ENCODE peak calls at places on chromosomes 13 and 19, in ten cellular contexts. One of them, this sample, is unnamed.
A peak's percentile ranks its signal among the peaks of the same experiment; 100 is the strongest.

GRCh38 chr19:35120492-35120891 is 4.9 kb downstream of the FXYD3 start:
- DNase-seq in stimulated activated naive B cell treated with anti-CD40 and anti-IgM and Interleukin-4, amounts not matched to agents 10 μg/mL and 1 μg/mL and 100 μg/mL, for 72 hours: peak; percentile 45
- DNase-seq in AG20443: peak; percentile 82
- DNase-seq in hypothalamus: no peak
- DNase-seq in stimulated activated CD8-positive, alpha-beta memory T cell treated with anti-CD3 and anti-CD28 coated beads, Interleukin-4, amount 100 ng/mL, for 4 hours: no peak
- DNase-seq in cardiac muscle cell: peak; percentile 29
- DNase-seq in caudate nucleus: no peak
- DNase-seq in occipital lobe: peak; percentile 37
- DNase-seq in NCI-H1092: no peak
- DNase-seq in stimulated activated CD4-positive, alpha-beta T cell treated with anti-CD3 and anti-CD28 coated beads, Interleukin-12 subunit alpha, Interleukin-12 subunit beta, amount 100 ng/mL, for 48 hours: no peak
- DNase-seq in this sample: no peak

GRCh38 chr13:85538957-85539356 is 260.3 kb downstream of the SLITRK6 start:
- DNase-seq in hypothalamus: no peak
- DNase-seq in stimulated activated CD4-positive, alpha-beta T cell treated with anti-CD3 and anti-CD28 coated beads, Interleukin-12 subunit alpha, Interleukin-12 subunit beta, amount 100 ng/mL, for 48 hours: no peak
- DNase-seq in caudate nucleus: no peak
- DNase-seq in cardiac muscle cell: no peak
- DNase-seq in stimulated activated CD8-positive, alpha-beta memory T cell treated with anti-CD3 and anti-CD28 coated beads, Interleukin-4, amount 100 ng/mL, for 4 hours: no peak
- DNase-seq in AG20443: no peak
- DNase-seq in NCI-H1092: no peak
- DNase-seq in stimulated activated naive B cell treated with anti-CD40 and anti-IgM and Interleukin-4, amounts not matched to agents 10 μg/mL and 1 μg/mL and 100 μg/mL, for 72 hours: no peak
- DNase-seq in occipital lobe: no peak
- DNase-seq in this sample: no peak

GRCh38 chr19:1528596-1529429 is 4.9 kb downstream of the PLK5 start:
- DNase-seq in cardiac muscle cell: no peak
- DNase-seq in occipital lobe: no peak
- DNase-seq in stimulated activated CD8-positive, alpha-beta memory T cell treated with anti-CD3 and anti-CD28 coated beads, Interleukin-4, amount 100 ng/mL, for 4 hours: no peak
- DNase-seq in stimulated activated naive B cell treated with anti-CD40 and anti-IgM and Interleukin-4, amounts not matched to agents 10 μg/mL and 1 μg/mL and 100 μg/mL, for 72 hours: no peak
- DNase-seq in stimulated activated CD4-positive, alpha-beta T cell treated with anti-CD3 and anti-CD28 coated beads, Interleukin-12 subunit alpha, Interleukin-12 subunit beta, amount 100 ng/mL, for 48 hours: no peak
- DNase-seq in hypothalamus: no peak
- DNase-seq in NCI-H1092: no peak
- DNase-seq in caudate nucleus: no peak
- DNase-seq in AG20443: no peak
- DNase-seq in this sample: no peak

GRCh38 chr13:108917581-108917980 is 288.2 kb downstream of the MYO16 start:
- DNase-seq in AG20443: peak; percentile 37
- DNase-seq in stimulated activated naive B cell treated with anti-CD40 and anti-IgM and Interleukin-4, amounts not matched to agents 10 μg/mL and 1 μg/mL and 100 μg/mL, for 72 hours: no peak
- DNase-seq in stimulated activated CD4-positive, alpha-beta T cell treated with anti-CD3 and anti-CD28 coated beads, Interleukin-12 subunit alpha, Interleukin-12 subunit beta, amount 100 ng/mL, for 48 hours: no peak
- DNase-seq in NCI-H1092: no peak
- DNase-seq in occipital lobe: no peak
- DNase-seq in cardiac muscle cell: peak; percentile 70
- DNase-seq in caudate nucleus: no peak
- DNase-seq in hypothalamus: no peak
- DNase-seq in stimulated activated CD8-positive, alpha-beta memory T cell treated with anti-CD3 and anti-CD28 coated beads, Interleukin-4, amount 100 ng/mL, for 4 hours: no peak
- DNase-seq in this sample: no peak

GRCh38 chr13:29562762-29563161 is 32.7 kb downstream of the SLC7A1 start:
- DNase-seq in NCI-H1092: no peak
- DNase-seq in caudate nucleus: no peak
- DNase-seq in occipital lobe: no peak
- DNase-seq in hypothalamus: no peak
- DNase-seq in cardiac muscle cell: no peak
- DNase-seq in stimulated activated naive B cell treated with anti-CD40 and anti-IgM and Interleukin-4, amounts not matched to agents 10 μg/mL and 1 μg/mL and 100 μg/mL, for 72 hours: no peak
- DNase-seq in AG20443: no peak
- DNase-seq in stimulated activated CD8-positive, alpha-beta memory T cell treated with anti-CD3 and anti-CD28 coated beads, Interleukin-4, amount 100 ng/mL, for 4 hours: no peak
- DNase-seq in stimulated activated CD4-positive, alpha-beta T cell treated with anti-CD3 and anti-CD28 coated beads, Interleukin-12 subunit alpha, Interleukin-12 subunit beta, amount 100 ng/mL, for 48 hours: no peak
- DNase-seq in this sample: no peak

GRCh38 chr13:106152047-106152446 is 383.4 kb downstream of the EFNB2 start:
- DNase-seq in stimulated activated naive B cell treated with anti-CD40 and anti-IgM and Interleukin-4, amounts not matched to agents 10 μg/mL and 1 μg/mL and 100 μg/mL, for 72 hours: no peak
- DNase-seq in NCI-H1092: no peak
- DNase-seq in cardiac muscle cell: no peak
- DNase-seq in occipital lobe: no peak
- DNase-seq in caudate nucleus: no peak
- DNase-seq in hypothalamus: no peak
- DNase-seq in AG20443: no peak
- DNase-seq in stimulated activated CD8-positive, alpha-beta memory T cell treated with anti-CD3 and anti-CD28 coated beads, Interleukin-4, amount 100 ng/mL, for 4 hours: no peak
- DNase-seq in stimulated activated CD4-positive, alpha-beta T cell treated with anti-CD3 and anti-CD28 coated beads, Interleukin-12 subunit alpha, Interleukin-12 subunit beta, amount 100 ng/mL, for 48 hours: no peak
- DNase-seq in this sample: no peak

GRCh38 chr19:34104099-34104498 is 68.2 kb upstream of the LSM14A start:
- DNase-seq in cardiac muscle cell: no peak
- DNase-seq in occipital lobe: no peak
- DNase-seq in stimulated activated CD8-positive, alpha-beta memory T cell treated with anti-CD3 and anti-CD28 coated beads, Interleukin-4, amount 100 ng/mL, for 4 hours: no peak
- DNase-seq in AG20443: no peak
- DNase-seq in hypothalamus: no peak
- DNase-seq in stimulated activated CD4-positive, alpha-beta T cell treated with anti-CD3 and anti-CD28 coated beads, Interleukin-12 subunit alpha, Interleukin-12 subunit beta, amount 100 ng/mL, for 48 hours: no peak
- DNase-seq in caudate nucleus: no peak
- DNase-seq in NCI-H1092: no peak
- DNase-seq in stimulated activated naive B cell treated with anti-CD40 and anti-IgM and Interleukin-4, amounts not matched to agents 10 μg/mL and 1 μg/mL and 100 μg/mL, for 72 hours: no peak
- DNase-seq in this sample: no peak

GRCh38 chr13:100976993-100977392 is 302.4 kb upstream of the TMTC4 start:
- DNase-seq in occipital lobe: no peak
- DNase-seq in stimulated activated CD8-positive, alpha-beta memory T cell treated with anti-CD3 and anti-CD28 coated beads, Interleukin-4, amount 100 ng/mL, for 4 hours: no peak
- DNase-seq in hypothalamus: no peak
- DNase-seq in AG20443: no peak
- DNase-seq in stimulated activated naive B cell treated with anti-CD40 and anti-IgM and Interleukin-4, amounts not matched to agents 10 μg/mL and 1 μg/mL and 100 μg/mL, for 72 hours: no peak
- DNase-seq in cardiac muscle cell: no peak
- DNase-seq in stimulated activated CD4-positive, alpha-beta T cell treated with anti-CD3 and anti-CD28 coated beads, Interleukin-12 subunit alpha, Interleukin-12 subunit beta, amount 100 ng/mL, for 48 hours: no peak
- DNase-seq in NCI-H1092: no peak
- DNase-seq in caudate nucleus: no peak
- DNase-seq in this sample: no peak

GRCh38 chr13:101941095-101941777 is 460.6 kb downstream of the FGF14 start:
- DNase-seq in NCI-H1092: no peak
- DNase-seq in stimulated activated naive B cell treated with anti-CD40 and anti-IgM and Interleukin-4, amounts not matched to agents 10 μg/mL and 1 μg/mL and 100 μg/mL, for 72 hours: no peak
- DNase-seq in stimulated activated CD4-positive, alpha-beta T cell treated with anti-CD3 and anti-CD28 coated beads, Interleukin-12 subunit alpha, Interleukin-12 subunit beta, amount 100 ng/mL, for 48 hours: no peak
- DNase-seq in occipital lobe: no peak
- DNase-seq in stimulated activated CD8-positive, alpha-beta memory T cell treated with anti-CD3 and anti-CD28 coated beads, Interleukin-4, amount 100 ng/mL, for 4 hours: no peak
- DNase-seq in AG20443: no peak
- DNase-seq in cardiac muscle cell: no peak
- DNase-seq in hypothalamus: no peak
- DNase-seq in caudate nucleus: no peak
- DNase-seq in this sample: no peak

GRCh38 chr13:26983533-26984315 is 187.9 kb downstream of the USP12 start:
- DNase-seq in stimulated activated CD4-positive, alpha-beta T cell treated with anti-CD3 and anti-CD28 coated beads, Interleukin-12 subunit alpha, Interleukin-12 subunit beta, amount 100 ng/mL, for 48 hours: no peak
- DNase-seq in hypothalamus: no peak
- DNase-seq in occipital lobe: no peak
- DNase-seq in AG20443: no peak
- DNase-seq in stimulated activated CD8-positive, alpha-beta memory T cell treated with anti-CD3 and anti-CD28 coated beads, Interleukin-4, amount 100 ng/mL, for 4 hours: no peak
- DNase-seq in caudate nucleus: no peak
- DNase-seq in cardiac muscle cell: no peak
- DNase-seq in NCI-H1092: no peak
- DNase-seq in stimulated activated naive B cell treated with anti-CD40 and anti-IgM and Interleukin-4, amounts not matched to agents 10 μg/mL and 1 μg/mL and 100 μg/mL, for 72 hours: no peak
- DNase-seq in this sample: no peak

GRCh38 chr13:31200636-31200970 is 828 bp downstream of the B3GLCT start:
- DNase-seq in occipital lobe: no peak
- DNase-seq in NCI-H1092: no peak
- DNase-seq in AG20443: no peak
- DNase-seq in stimulated activated naive B cell treated with anti-CD40 and anti-IgM and Interleukin-4, amounts not matched to agents 10 μg/mL and 1 μg/mL and 100 μg/mL, for 72 hours: peak; percentile 39
- DNase-seq in stimulated activated CD8-positive, alpha-beta memory T cell treated with anti-CD3 and anti-CD28 coated beads, Interleukin-4, amount 100 ng/mL, for 4 hours: peak; percentile 8
- DNase-seq in caudate nucleus: no peak
- DNase-seq in cardiac muscle cell: no peak
- DNase-seq in hypothalamus: peak; percentile 44
- DNase-seq in stimulated activated CD4-positive, alpha-beta T cell treated with anti-CD3 and anti-CD28 coated beads, Interleukin-12 subunit alpha, Interleukin-12 subunit beta, amount 100 ng/mL, for 48 hours: no peak
- DNase-seq in this sample: no peak

GRCh38 chr13:71964491-71965108 is 97.6 kb upstream of the DACH1 start:
- DNase-seq in stimulated activated CD4-positive, alpha-beta T cell treated with anti-CD3 and anti-CD28 coated beads, Interleukin-12 subunit alpha, Interleukin-12 subunit beta, amount 100 ng/mL, for 48 hours: no peak
- DNase-seq in caudate nucleus: no peak
- DNase-seq in stimulated activated CD8-positive, alpha-beta memory T cell treated with anti-CD3 and anti-CD28 coated beads, Interleukin-4, amount 100 ng/mL, for 4 hours: no peak
- DNase-seq in cardiac muscle cell: no peak
- DNase-seq in AG20443: no peak
- DNase-seq in hypothalamus: no peak
- DNase-seq in occipital lobe: no peak
- DNase-seq in stimulated activated naive B cell treated with anti-CD40 and anti-IgM and Interleukin-4, amounts not matched to agents 10 μg/mL and 1 μg/mL and 100 μg/mL, for 72 hours: no peak
- DNase-seq in NCI-H1092: no peak
- DNase-seq in this sample: no peak

GRCh38 chr19:19632661-19633060 is 4.6 kb upstream of the LPAR2 start:
- DNase-seq in cardiac muscle cell: no peak
- DNase-seq in AG20443: no peak
- DNase-seq in hypothalamus: no peak
- DNase-seq in stimulated activated CD4-positive, alpha-beta T cell treated with anti-CD3 and anti-CD28 coated beads, Interleukin-12 subunit alpha, Interleukin-12 subunit beta, amount 100 ng/mL, for 48 hours: no peak
- DNase-seq in NCI-H1092: no peak
- DNase-seq in stimulated activated CD8-positive, alpha-beta memory T cell treated with anti-CD3 and anti-CD28 coated beads, Interleukin-4, amount 100 ng/mL, for 4 hours: no peak
- DNase-seq in stimulated activated naive B cell treated with anti-CD40 and anti-IgM and Interleukin-4, amounts not matched to agents 10 μg/mL and 1 μg/mL and 100 μg/mL, for 72 hours: no peak
- DNase-seq in caudate nucleus: no peak
- DNase-seq in occipital lobe: no peak
- DNase-seq in this sample: no peak

GRCh38 chr13:90883592-90883991 is 463.9 kb upstream of the MIR17HG start:
- DNase-seq in stimulated activated naive B cell treated with anti-CD40 and anti-IgM and Interleukin-4, amounts not matched to agents 10 μg/mL and 1 μg/mL and 100 μg/mL, for 72 hours: no peak
- DNase-seq in occipital lobe: no peak
- DNase-seq in caudate nucleus: no peak
- DNase-seq in hypothalamus: no peak
- DNase-seq in stimulated activated CD4-positive, alpha-beta T cell treated with anti-CD3 and anti-CD28 coated beads, Interleukin-12 subunit alpha, Interleukin-12 subunit beta, amount 100 ng/mL, for 48 hours: no peak
- DNase-seq in AG20443: no peak
- DNase-seq in NCI-H1092: no peak
- DNase-seq in cardiac muscle cell: no peak
- DNase-seq in stimulated activated CD8-positive, alpha-beta memory T cell treated with anti-CD3 and anti-CD28 coated beads, Interleukin-4, amount 100 ng/mL, for 4 hours: no peak
- DNase-seq in this sample: no peak

GRCh38 chr19:37655689-37656491 is 625 bp upstream of the ZFP30 start:
- DNase-seq in stimulated activated CD8-positive, alpha-beta memory T cell treated with anti-CD3 and anti-CD28 coated beads, Interleukin-4, amount 100 ng/mL, for 4 hours: peak; percentile 65
- DNase-seq in occipital lobe: peak; percentile 83
- DNase-seq in hypothalamus: peak; percentile 83
- DNase-seq in NCI-H1092: peak; percentile 78
- DNase-seq in AG20443: peak; percentile 93
- DNase-seq in caudate nucleus: peak; percentile 88
- DNase-seq in stimulated activated CD4-positive, alpha-beta T cell treated with anti-CD3 and anti-CD28 coated beads, Interleukin-12 subunit alpha, Interleukin-12 subunit beta, amount 100 ng/mL, for 48 hours: peak; percentile 65
- DNase-seq in cardiac muscle cell: peak; percentile 86
- DNase-seq in stimulated activated naive B cell treated with anti-CD40 and anti-IgM and Interleukin-4, amounts not matched to agents 10 μg/mL and 1 μg/mL and 100 μg/mL, for 72 hours: peak; percentile 83
- DNase-seq in this sample: peak; percentile 42

GRCh38 chr19:6056801-6057650 is 53.3 kb downstream of the RFX2 start:
- DNase-seq in cardiac muscle cell: peak; percentile 95
- DNase-seq in AG20443: peak; percentile 87
- DNase-seq in stimulated activated CD8-positive, alpha-beta memory T cell treated with anti-CD3 and anti-CD28 coated beads, Interleukin-4, amount 100 ng/mL, for 4 hours: no peak
- DNase-seq in NCI-H1092: peak; percentile 37
- DNase-seq in stimulated activated naive B cell treated with anti-CD40 and anti-IgM and Interleukin-4, amounts not matched to agents 10 μg/mL and 1 μg/mL and 100 μg/mL, for 72 hours: no peak
- DNase-seq in caudate nucleus: peak; percentile 48
- DNase-seq in stimulated activated CD4-positive, alpha-beta T cell treated with anti-CD3 and anti-CD28 coated beads, Interleukin-12 subunit alpha, Interleukin-12 subunit beta, amount 100 ng/mL, for 48 hours: no peak
- DNase-seq in occipital lobe: peak; percentile 31
- DNase-seq in hypothalamus: peak; percentile 70
- DNase-seq in this sample: no peak

GRCh38 chr13:41054212-41054877 is 7.0 kb upstream of the WBP4 start:
- DNase-seq in cardiac muscle cell: peak; percentile 64
- DNase-seq in occipital lobe: no peak
- DNase-seq in stimulated activated naive B cell treated with anti-CD40 and anti-IgM and Interleukin-4, amounts not matched to agents 10 μg/mL and 1 μg/mL and 100 μg/mL, for 72 hours: no peak
- DNase-seq in stimulated activated CD8-positive, alpha-beta memory T cell treated with anti-CD3 and anti-CD28 coated beads, Interleukin-4, amount 100 ng/mL, for 4 hours: no peak
- DNase-seq in caudate nucleus: no peak
- DNase-seq in stimulated activated CD4-positive, alpha-beta T cell treated with anti-CD3 and anti-CD28 coated beads, Interleukin-12 subunit alpha, Interleukin-12 subunit beta, amount 100 ng/mL, for 48 hours: no peak
- DNase-seq in hypothalamus: no peak
- DNase-seq in AG20443: peak; percentile 12
- DNase-seq in NCI-H1092: no peak
- DNase-seq in this sample: no peak

GRCh38 chr13:113636266-113636963 is 21.6 kb downstream of the ATP4B start:
- DNase-seq in cardiac muscle cell: no peak
- DNase-seq in stimulated activated CD4-positive, alpha-beta T cell treated with anti-CD3 and anti-CD28 coated beads, Interleukin-12 subunit alpha, Interleukin-12 subunit beta, amount 100 ng/mL, for 48 hours: no peak
- DNase-seq in AG20443: no peak
- DNase-seq in NCI-H1092: no peak
- DNase-seq in occipital lobe: no peak
- DNase-seq in caudate nucleus: no peak
- DNase-seq in stimulated activated naive B cell treated with anti-CD40 and anti-IgM and Interleukin-4, amounts not matched to agents 10 μg/mL and 1 μg/mL and 100 μg/mL, for 72 hours: no peak
- DNase-seq in stimulated activated CD8-positive, alpha-beta memory T cell treated with anti-CD3 and anti-CD28 coated beads, Interleukin-4, amount 100 ng/mL, for 4 hours: no peak
- DNase-seq in hypothalamus: no peak
- DNase-seq in this sample: no peak

GRCh38 chr19:33385956-33386355 is 12.4 kb downstream of the CEBPG start:
- DNase-seq in stimulated activated naive B cell treated with anti-CD40 and anti-IgM and Interleukin-4, amounts not matched to agents 10 μg/mL and 1 μg/mL and 100 μg/mL, for 72 hours: no peak
- DNase-seq in hypothalamus: peak; percentile 26
- DNase-seq in stimulated activated CD4-positive, alpha-beta T cell treated with anti-CD3 and anti-CD28 coated beads, Interleukin-12 subunit alpha, Interleukin-12 subunit beta, amount 100 ng/mL, for 48 hours: no peak
- DNase-seq in AG20443: no peak
- DNase-seq in occipital lobe: peak; percentile 41
- DNase-seq in NCI-H1092: peak; percentile 25
- DNase-seq in caudate nucleus: no peak
- DNase-seq in cardiac muscle cell: no peak
- DNase-seq in stimulated activated CD8-positive, alpha-beta memory T cell treated with anti-CD3 and anti-CD28 coated beads, Interleukin-4, amount 100 ng/mL, for 4 hours: no peak
- DNase-seq in this sample: no peak

GRCh38 chr19:42246869-42247630 is 4.6 kb upstream of the GSK3A start:
- DNase-seq in stimulated activated CD8-positive, alpha-beta memory T cell treated with anti-CD3 and anti-CD28 coated beads, Interleukin-4, amount 100 ng/mL, for 4 hours: no peak
- DNase-seq in caudate nucleus: no peak
- DNase-seq in hypothalamus: no peak
- DNase-seq in cardiac muscle cell: no peak
- DNase-seq in occipital lobe: no peak
- DNase-seq in stimulated activated naive B cell treated with anti-CD40 and anti-IgM and Interleukin-4, amounts not matched to agents 10 μg/mL and 1 μg/mL and 100 μg/mL, for 72 hours: no peak
- DNase-seq in stimulated activated CD4-positive, alpha-beta T cell treated with anti-CD3 and anti-CD28 coated beads, Interleukin-12 subunit alpha, Interleukin-12 subunit beta, amount 100 ng/mL, for 48 hours: no peak
- DNase-seq in AG20443: no peak
- DNase-seq in NCI-H1092: no peak
- DNase-seq in this sample: no peak

GRCh38 chr19:34555447-34555846 is 73.9 kb downstream of the WTIP start:
- DNase-seq in occipital lobe: no peak
- DNase-seq in NCI-H1092: no peak
- DNase-seq in stimulated activated CD8-positive, alpha-beta memory T cell treated with anti-CD3 and anti-CD28 coated beads, Interleukin-4, amount 100 ng/mL, for 4 hours: no peak
- DNase-seq in AG20443: no peak
- DNase-seq in caudate nucleus: no peak
- DNase-seq in stimulated activated CD4-positive, alpha-beta T cell treated with anti-CD3 and anti-CD28 coated beads, Interleukin-12 subunit alpha, Interleukin-12 subunit beta, amount 100 ng/mL, for 48 hours: no peak
- DNase-seq in cardiac muscle cell: peak; percentile 3
- DNase-seq in stimulated activated naive B cell treated with anti-CD40 and anti-IgM and Interleukin-4, amounts not matched to agents 10 μg/mL and 1 μg/mL and 100 μg/mL, for 72 hours: no peak
- DNase-seq in hypothalamus: no peak
- DNase-seq in this sample: no peak

GRCh38 chr19:11984986-11985385 is 20.1 kb downstream of the ZNF763 start:
- DNase-seq in stimulated activated CD4-positive, alpha-beta T cell treated with anti-CD3 and anti-CD28 coated beads, Interleukin-12 subunit alpha, Interleukin-12 subunit beta, amount 100 ng/mL, for 48 hours: no peak
- DNase-seq in NCI-H1092: no peak
- DNase-seq in AG20443: no peak
- DNase-seq in hypothalamus: no peak
- DNase-seq in caudate nucleus: no peak
- DNase-seq in stimulated activated naive B cell treated with anti-CD40 and anti-IgM and Interleukin-4, amounts not matched to agents 10 μg/mL and 1 μg/mL and 100 μg/mL, for 72 hours: peak; percentile 12
- DNase-seq in cardiac muscle cell: no peak
- DNase-seq in stimulated activated CD8-positive, alpha-beta memory T cell treated with anti-CD3 and anti-CD28 coated beads, Interleukin-4, amount 100 ng/mL, for 4 hours: no peak
- DNase-seq in occipital lobe: no peak
- DNase-seq in this sample: no peak

GRCh38 chr13:33193428-33193974 is 92.1 kb downstream of the STARD13 start:
- DNase-seq in hypothalamus: no peak
- DNase-seq in AG20443: no peak
- DNase-seq in stimulated activated naive B cell treated with anti-CD40 and anti-IgM and Interleukin-4, amounts not matched to agents 10 μg/mL and 1 μg/mL and 100 μg/mL, for 72 hours: no peak
- DNase-seq in caudate nucleus: no peak
- DNase-seq in stimulated activated CD8-positive, alpha-beta memory T cell treated with anti-CD3 and anti-CD28 coated beads, Interleukin-4, amount 100 ng/mL, for 4 hours: no peak
- DNase-seq in occipital lobe: no peak
- DNase-seq in stimulated activated CD4-positive, alpha-beta T cell treated with anti-CD3 and anti-CD28 coated beads, Interleukin-12 subunit alpha, Interleukin-12 subunit beta, amount 100 ng/mL, for 48 hours: no peak
- DNase-seq in NCI-H1092: no peak
- DNase-seq in cardiac muscle cell: peak; percentile 49
- DNase-seq in this sample: no peak

GRCh38 chr13:50208826-50209335 is 193.6 kb downstream of the KCNRG start:
- DNase-seq in hypothalamus: peak; percentile 9
- DNase-seq in AG20443: peak; percentile 82
- DNase-seq in occipital lobe: no peak
- DNase-seq in NCI-H1092: no peak
- DNase-seq in caudate nucleus: no peak
- DNase-seq in stimulated activated naive B cell treated with anti-CD40 and anti-IgM and Interleukin-4, amounts not matched to agents 10 μg/mL and 1 μg/mL and 100 μg/mL, for 72 hours: peak; percentile 35
- DNase-seq in cardiac muscle cell: peak; percentile 92
- DNase-seq in stimulated activated CD8-positive, alpha-beta memory T cell treated with anti-CD3 and anti-CD28 coated beads, Interleukin-4, amount 100 ng/mL, for 4 hours: no peak
- DNase-seq in stimulated activated CD4-positive, alpha-beta T cell treated with anti-CD3 and anti-CD28 coated beads, Interleukin-12 subunit alpha, Interleukin-12 subunit beta, amount 100 ng/mL, for 48 hours: no peak
- DNase-seq in this sample: peak; percentile 68

GRCh38 chr19:13717194-13717643 is 47.1 kb upstream of the MRI1 start:
- DNase-seq in hypothalamus: no peak
- DNase-seq in stimulated activated CD8-positive, alpha-beta memory T cell treated with anti-CD3 and anti-CD28 coated beads, Interleukin-4, amount 100 ng/mL, for 4 hours: no peak
- DNase-seq in NCI-H1092: no peak
- DNase-seq in AG20443: no peak
- DNase-seq in cardiac muscle cell: no peak
- DNase-seq in stimulated activated naive B cell treated with anti-CD40 and anti-IgM and Interleukin-4, amounts not matched to agents 10 μg/mL and 1 μg/mL and 100 μg/mL, for 72 hours: no peak
- DNase-seq in caudate nucleus: no peak
- DNase-seq in occipital lobe: no peak
- DNase-seq in stimulated activated CD4-positive, alpha-beta T cell treated with anti-CD3 and anti-CD28 coated beads, Interleukin-12 subunit alpha, Interleukin-12 subunit beta, amount 100 ng/mL, for 48 hours: no peak
- DNase-seq in this sample: peak; percentile 65

GRCh38 chr19:14337510-14337909 is 43.7 kb upstream of the ADGRE5 start:
- DNase-seq in NCI-H1092: no peak
- DNase-seq in stimulated activated CD4-positive, alpha-beta T cell treated with anti-CD3 and anti-CD28 coated beads, Interleukin-12 subunit alpha, Interleukin-12 subunit beta, amount 100 ng/mL, for 48 hours: peak; percentile 22
- DNase-seq in caudate nucleus: no peak
- DNase-seq in stimulated activated naive B cell treated with anti-CD40 and anti-IgM and Interleukin-4, amounts not matched to agents 10 μg/mL and 1 μg/mL and 100 μg/mL, for 72 hours: no peak
- DNase-seq in AG20443: peak; percentile 53
- DNase-seq in occipital lobe: no peak
- DNase-seq in cardiac muscle cell: peak; percentile 30
- DNase-seq in stimulated activated CD8-positive, alpha-beta memory T cell treated with anti-CD3 and anti-CD28 coated beads, Interleukin-4, amount 100 ng/mL, for 4 hours: no peak
- DNase-seq in hypothalamus: no peak
- DNase-seq in this sample: no peak

GRCh38 chr19:35636651-35637050 is 4.9 kb upstream of the ETV2 start:
- DNase-seq in stimulated activated CD8-positive, alpha-beta memory T cell treated with anti-CD3 and anti-CD28 coated beads, Interleukin-4, amount 100 ng/mL, for 4 hours: no peak
- DNase-seq in stimulated activated naive B cell treated with anti-CD40 and anti-IgM and Interleukin-4, amounts not matched to agents 10 μg/mL and 1 μg/mL and 100 μg/mL, for 72 hours: no peak
- DNase-seq in cardiac muscle cell: no peak
- DNase-seq in AG20443: no peak
- DNase-seq in hypothalamus: no peak
- DNase-seq in occipital lobe: no peak
- DNase-seq in stimulated activated CD4-positive, alpha-beta T cell treated with anti-CD3 and anti-CD28 coated beads, Interleukin-12 subunit alpha, Interleukin-12 subunit beta, amount 100 ng/mL, for 48 hours: no peak
- DNase-seq in NCI-H1092: no peak
- DNase-seq in caudate nucleus: no peak
- DNase-seq in this sample: no peak

GRCh38 chr13:46687810-46688209 is 109.2 kb downstream of the ESD start:
- DNase-seq in stimulated activated naive B cell treated with anti-CD40 and anti-IgM and Interleukin-4, amounts not matched to agents 10 μg/mL and 1 μg/mL and 100 μg/mL, for 72 hours: no peak
- DNase-seq in hypothalamus: no peak
- DNase-seq in stimulated activated CD4-positive, alpha-beta T cell treated with anti-CD3 and anti-CD28 coated beads, Interleukin-12 subunit alpha, Interleukin-12 subunit beta, amount 100 ng/mL, for 48 hours: no peak
- DNase-seq in cardiac muscle cell: peak; percentile 69
- DNase-seq in NCI-H1092: no peak
- DNase-seq in AG20443: no peak
- DNase-seq in occipital lobe: no peak
- DNase-seq in stimulated activated CD8-positive, alpha-beta memory T cell treated with anti-CD3 and anti-CD28 coated beads, Interleukin-4, amount 100 ng/mL, for 4 hours: no peak
- DNase-seq in caudate nucleus: no peak
- DNase-seq in this sample: no peak

This sample was measured in CMK.